ENCODE peak calls at places on chromosomes 13 and 19, in eight cellular contexts. L is GM23338; X is stimulated activated naive CD8-positive, alpha-beta T cell treated with anti-CD3 and anti-CD28 coated beads, Interleukin-15, Interleukin-2, amounts not matched to agents 100 U/mL and 50 U/mL, for 24 hours; J is T follicular helper cell; C is ACHN; U is H54; Q is endodermal cell; R is endothelial cell. W is an unnamed sample.

GRCh38 chr19:42232435-42232834 is 10.0 kb downstream of the GSK3A start:
- DNase-seq in R (no peak), Q (no peak), J (no peak), C (no peak), X (no peak), U (no peak), L (no peak), W (no peak)

GRCh38 chr19:19342086-19343015 is 21.7 kb downstream of the MAU2 start:
- DNase-seq in X (no peak), R (peak), L (peak), Q (peak), C (peak), U (peak), J (no peak), W (peak)

GRCh38 chr19:3775831-3776230 is 3.8 kb upstream of the RAX2 start:
- DNase-seq in X (no peak), R (no peak), U (no peak), Q (no peak), L (no peak), C (no peak), J (no peak), W (no peak)

GRCh38 chr19:39362682-39363657 is 20.7 kb downstream of the SAMD4B start:
- DNase-seq in Q (no peak), X (no peak), R (no peak), L (no peak), J (no peak), C (peak), U (no peak), W (no peak)

GRCh38 chr13:79491715-79492114 is 10.8 kb downstream of the NDFIP2 start:
- DNase-seq in J (no peak), L (no peak), R (no peak), X (no peak), Q (no peak), C (no peak), U (no peak), W (no peak)

GRCh38 chr19:5024282-5024681 is 55.4 kb downstream of the KDM4B start:
- DNase-seq in Q (no peak), J (no peak), C (no peak), R (no peak), U (no peak), X (no peak), L (no peak), W (no peak)

GRCh38 chr13:25042141-25042540 is 53.8 kb upstream of the PABPC3 start:
- DNase-seq in U (no peak), C (no peak), Q (no peak), X (no peak), R (no peak), J (no peak), L (no peak), W (no peak)

GRCh38 chr19:32750441-32751055 is 31.0 kb downstream of the TDRD12 start:
- DNase-seq in Q (no peak), R (no peak), X (no peak), U (no peak), J (no peak), C (no peak), L (peak), W (no peak)

GRCh38 chr19:32676186-32676894 is 692 bp downstream of the RGS9BP start:
- DNase-seq in L (peak), C (no peak), R (peak), U (no peak), Q (peak), X (peak), J (no peak), W (no peak)

GRCh38 chr13:100836696-100837095 is 162.1 kb upstream of the TMTC4 start:
- DNase-seq in X (no peak), U (no peak), J (no peak), R (no peak), C (no peak), Q (no peak), L (no peak), W (peak)

GRCh38 chr19:41457241-41457640 is 14.3 kb downstream of the ERICH4 start:
- DNase-seq in J (no peak), R (no peak), X (no peak), Q (no peak), U (no peak), C (no peak), L (no peak), W (no peak)

GRCh38 chr13:42272115-42272756 is at the start of gene AKAP11:
- DNase-seq in U (no peak), L (peak), X (peak), C (peak), R (peak), J (peak), Q (no peak), W (peak)

GRCh38 chr13:80359459-80360297 is 18.8 kb upstream of the SPRY2 start:
- DNase-seq in R (peak), X (no peak), C (no peak), Q (peak), J (no peak), U (no peak), L (peak), W (no peak)

W was measured in COLO829.